ENCODE peak calls at places on chromosomes 1 and 21, in nine cellular contexts. A, T, K, B, W, G, Z, Y and O are unnamed samples.

GRCh38 chr1:54248966-54249365 is 49.0 kb downstream of the MRPL37 start:
- DNase-seq in G (no peak), T (no peak), Y (no peak), A (no peak), W (no peak), Z (no peak), B (no peak), K (no peak), O (no peak)

GRCh38 chr1:150066838-150067183 is 765 bp upstream of the VPS45 start:
- DNase-seq in T (peak), B (peak), K (peak), Y (peak), W (no peak), G (peak), Z (peak), A (peak), O (no peak)

GRCh38 chr1:108829498-108829916 is 27.4 kb downstream of the AKNAD1 start:
- DNase-seq in K (no peak), W (no peak), Z (no peak), Y (no peak), B (no peak), G (no peak), A (no peak), T (no peak), O (no peak)

GRCh38 chr21:21688877-21689276 is 690.7 kb downstream of the NCAM2 start:
- DNase-seq in A (no peak), G (no peak), Y (peak), B (no peak), Z (no peak), T (no peak), K (no peak), W (no peak), O (no peak)

GRCh38 chr1:29645586-29645985 is 409.3 kb downstream of the PTPRU start:
- DNase-seq in A (no peak), W (no peak), G (no peak), Z (no peak), Y (no peak), T (no peak), B (no peak), K (no peak), O (peak)

GRCh38 chr1:55427576-55427975 is 212.4 kb upstream of the USP24 start:
- DNase-seq in Y (no peak), T (no peak), B (no peak), A (no peak), K (no peak), Z (no peak), G (no peak), W (no peak), O (no peak)

GRCh38 chr1:59521456-59521855 is 224.6 kb downstream of the FGGY start:
- DNase-seq in K (no peak), B (no peak), Z (no peak), Y (no peak), T (no peak), A (no peak), W (no peak), G (no peak), O (no peak)

GRCh38 chr1:34478460-34479076 is 276.3 kb upstream of the GJB5 start:
- DNase-seq in W (no peak), T (no peak), A (no peak), K (no peak), Y (peak), G (no peak), Z (no peak), B (no peak), O (peak)

GRCh38 chr1:32179443-32180185 is at the start of gene TXLNA:
- DNase-seq in W (peak), B (peak), T (peak), Y (peak), Z (peak), A (peak), K (peak), G (peak), O (no peak)

GRCh38 chr1:209643295-209644020 is 8.8 kb downstream of the LAMB3 start:
- DNase-seq in Y (no peak), A (no peak), G (no peak), K (no peak), Z (no peak), T (no peak), B (no peak), W (no peak), O (no peak)

GRCh38 chr1:8858112-8858668 is 20.3 kb downstream of the ENO1 start:
- DNase-seq in W (no peak), G (no peak), B (no peak), T (no peak), A (no peak), Z (no peak), K (no peak), Y (no peak), O (no peak)

GRCh38 chr1:183461350-183461749 is 10.9 kb upstream of the SMG7 start:
- DNase-seq in Y (peak), W (no peak), T (no peak), B (no peak), A (no peak), K (no peak), G (no peak), Z (no peak), O (no peak)

GRCh38 chr1:203448521-203449061 is 27.0 kb upstream of the PRELP start:
- DNase-seq in A (no peak), Z (no peak), T (no peak), Y (peak), W (no peak), K (no peak), B (peak), G (no peak), O (no peak)

GRCh38 chr1:109887271-109887670 is 23.4 kb upstream of the CSF1 start:
- DNase-seq in B (no peak), W (no peak), K (peak), Z (no peak), G (no peak), Y (no peak), A (no peak), T (no peak), O (no peak)

GRCh38 chr1:109887890-109888289 is 22.8 kb upstream of the CSF1 start:
- DNase-seq in Z (no peak), B (no peak), Y (no peak), T (no peak), G (no peak), A (no peak), W (no peak), K (no peak), O (no peak)

GRCh38 chr1:109885589-109885988 is 25.1 kb upstream of the CSF1 start:
- DNase-seq in Y (no peak), Z (no peak), A (no peak), W (no peak), G (no peak), B (no peak), K (no peak), T (no peak), O (no peak)

GRCh38 chr1:109889094-109889493 is 21.6 kb upstream of the CSF1 start:
- DNase-seq in Y (no peak), A (no peak), K (no peak), W (no peak), B (no peak), T (no peak), Z (peak), G (no peak), O (no peak)

DNA sequence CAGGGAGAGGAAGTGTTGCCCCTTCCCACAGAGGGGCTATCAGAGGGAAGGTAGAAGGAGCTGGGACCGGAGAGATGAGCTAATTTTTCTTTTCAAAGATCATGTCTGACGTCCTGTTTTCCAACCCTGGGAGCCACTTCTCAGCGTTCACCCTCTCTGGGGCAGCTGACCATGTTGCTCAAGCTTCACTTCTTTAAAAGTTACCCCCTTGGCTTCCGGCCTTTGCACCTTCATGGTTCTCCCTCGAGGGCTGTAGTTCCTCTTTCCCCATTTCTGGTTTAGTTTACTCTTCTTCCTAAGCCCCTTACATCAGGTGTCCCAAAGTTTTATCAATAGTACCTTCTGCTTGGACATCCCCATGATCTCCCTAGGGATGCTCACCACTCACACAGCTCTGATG is 23.8 kb upstream of the CSF1 start:
- DNase-seq in W (no peak), Z (no peak), T (no peak), K (no peak), G (no peak), B (peak), A (no peak), Y (no peak), O (no peak)
- TF ChIP-seq POLR2AphosphoS5 in W (no peak), Z (no peak), T (no peak), K (no peak), G (no peak), B (no peak), A (no peak), Y (no peak), O (no peak)

DNA sequence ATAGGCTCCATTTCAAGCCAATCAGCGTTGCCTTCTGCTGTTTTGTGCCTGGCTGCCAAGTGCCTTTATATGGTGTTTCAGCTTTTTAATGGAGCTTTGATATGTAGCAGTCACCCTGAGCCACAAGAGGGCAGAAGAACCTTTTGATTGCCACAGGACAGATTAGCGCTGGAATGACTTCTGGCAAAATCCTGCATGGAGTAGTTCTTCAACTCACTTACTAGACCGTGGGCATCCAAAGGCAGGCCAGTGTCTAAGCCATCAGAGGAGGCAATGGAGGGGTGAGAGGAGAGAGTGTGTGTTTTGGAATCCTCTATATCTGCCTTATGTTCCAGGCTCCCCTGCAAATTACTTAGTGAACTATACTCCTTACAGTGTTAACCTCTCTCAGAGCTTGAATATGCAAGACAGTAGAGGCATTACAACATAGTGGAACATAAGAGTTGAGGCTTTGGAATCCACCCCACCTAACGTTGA is 56.2 kb downstream of the ST3GAL3 start:
- DNase-seq in G (peak), K (peak), T (peak), B (no peak), W (peak), A (peak), Z (peak), Y (peak), O (no peak)
- TF ChIP-seq POLR2AphosphoS5 in G (no peak), K (no peak), T (no peak), B (no peak), W (peak), A (peak), Z (no peak), Y (no peak), O (peak)

DNA sequence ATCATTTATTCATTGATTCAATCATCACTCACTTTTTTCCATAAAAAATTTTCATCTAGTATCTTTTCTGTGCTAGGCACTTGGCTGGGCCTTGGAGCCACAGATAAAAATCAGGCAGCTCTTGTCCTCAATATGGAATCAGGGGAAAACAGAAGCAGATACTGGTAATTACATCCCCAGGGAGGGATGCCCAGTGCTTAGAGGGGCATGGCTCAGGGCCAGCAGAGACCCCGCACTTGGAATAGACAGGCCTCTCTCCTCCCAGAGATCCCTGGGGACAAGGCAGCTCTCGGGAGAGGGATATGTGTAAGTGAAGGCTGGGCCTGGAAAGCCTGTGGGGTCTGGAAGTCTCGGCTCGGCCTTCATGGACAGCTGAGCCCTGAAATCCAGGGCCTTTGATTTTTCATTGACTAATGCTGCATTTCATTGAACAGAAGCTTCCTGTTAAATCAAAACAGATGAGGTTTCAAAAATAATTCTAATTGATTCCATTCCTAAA is 180.4 kb downstream of the FOXD2 start:
- DNase-seq in Z (no peak), W (no peak), G (no peak), B (no peak), K (no peak), A (no peak), Y (no peak), T (no peak), O (peak)
- TF ChIP-seq POLR2AphosphoS5 in Z (no peak), W (no peak), G (no peak), B (no peak), K (no peak), A (no peak), Y (no peak), T (no peak), O (no peak)

GRCh38 chr21:20311388-20311787 is 686.8 kb upstream of the NCAM2 start:
- DNase-seq in A (no peak), T (no peak), Y (no peak), W (no peak), K (no peak), G (no peak), B (no peak), Z (no peak), O (no peak)
- TF ChIP-seq POLR2AphosphoS5 in A (no peak), T (no peak), Y (no peak), W (no peak), K (no peak), G (no peak), B (no peak), Z (no peak), O (no peak)

DNA sequence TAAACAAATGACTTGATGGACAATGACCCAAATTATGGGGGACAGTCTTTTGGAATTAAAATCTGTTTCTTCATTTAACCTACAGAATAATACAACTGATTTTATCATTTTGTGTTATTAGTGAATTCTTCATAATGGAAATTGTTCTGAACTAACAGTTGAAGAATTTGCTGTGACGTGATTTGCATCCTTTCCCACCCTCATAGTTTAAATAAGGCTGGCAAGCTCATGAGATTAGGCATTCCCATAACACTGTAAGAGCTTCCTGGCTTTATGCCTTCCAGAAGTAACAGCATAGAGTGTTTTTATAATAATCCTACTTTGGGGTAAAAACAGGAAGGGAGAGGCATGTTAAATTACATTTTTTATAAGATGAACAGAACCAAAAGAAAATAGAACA is 95.7 kb downstream of the ATP6V1G3 start:
- DNase-seq in A (no peak), Z (no peak), B (no peak), T (no peak), G (no peak), Y (no peak), K (no peak), W (no peak), O (no peak)
- TF ChIP-seq POLR2AphosphoS5 in A (no peak), Z (no peak), B (no peak), T (no peak), G (no peak), Y (no peak), K (no peak), W (no peak), O (no peak)

GRCh38 chr21:38505654-38506523 is 7.6 kb upstream of the ERG start:
- DNase-seq in W (peak), T (no peak), Y (peak), A (peak), K (no peak), Z (peak), B (no peak), G (no peak), O (no peak)
- TF ChIP-seq POLR2AphosphoS5 in W (no peak), T (no peak), Y (no peak), A (peak), K (no peak), Z (no peak), B (no peak), G (no peak), O (peak)

DNA sequence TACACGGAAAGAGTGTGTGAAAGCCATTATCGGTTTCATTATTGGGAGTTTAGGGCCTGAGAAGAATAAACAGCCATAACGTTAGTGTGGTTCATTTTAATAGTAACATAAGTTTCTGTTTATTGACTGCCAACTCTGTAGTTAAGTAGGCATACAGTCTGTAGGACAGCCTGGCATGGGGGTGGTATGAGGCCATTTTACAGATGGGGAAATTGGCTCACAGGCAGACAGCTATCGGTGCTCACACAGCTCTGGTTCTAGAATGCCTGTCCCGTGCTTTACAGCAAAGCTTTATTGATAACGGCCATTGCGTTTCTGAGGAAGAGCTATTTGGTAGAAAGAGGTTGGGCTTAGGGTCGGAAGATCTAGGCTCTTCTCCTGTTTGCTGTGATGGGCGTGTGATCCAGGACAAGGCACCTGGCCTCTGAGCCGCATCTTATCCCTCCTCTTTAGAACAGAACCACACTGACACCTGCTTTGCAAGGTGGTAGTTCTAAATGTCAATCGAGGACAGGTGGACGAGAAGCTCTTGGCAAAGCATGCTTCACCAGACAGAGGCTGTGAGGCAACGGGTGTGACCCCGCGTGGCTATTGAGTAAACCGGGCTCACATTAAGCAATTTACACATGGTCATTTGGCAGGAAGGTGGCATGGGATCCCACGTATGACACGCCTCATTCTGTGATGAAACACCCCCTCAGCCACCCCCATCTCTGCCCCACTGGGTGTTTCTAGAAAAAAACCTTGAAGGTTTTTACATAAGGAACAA is 14.9 kb downstream of the ETS2 start:
- DNase-seq in B (no peak), Y (no peak), W (no peak), A (no peak), K (no peak), T (no peak), G (no peak), Z (no peak), O (peak)
- TF ChIP-seq POLR2AphosphoS5 in B (peak), Y (no peak), W (no peak), A (peak), K (peak), T (no peak), G (no peak), Z (no peak), O (peak)

DNA sequence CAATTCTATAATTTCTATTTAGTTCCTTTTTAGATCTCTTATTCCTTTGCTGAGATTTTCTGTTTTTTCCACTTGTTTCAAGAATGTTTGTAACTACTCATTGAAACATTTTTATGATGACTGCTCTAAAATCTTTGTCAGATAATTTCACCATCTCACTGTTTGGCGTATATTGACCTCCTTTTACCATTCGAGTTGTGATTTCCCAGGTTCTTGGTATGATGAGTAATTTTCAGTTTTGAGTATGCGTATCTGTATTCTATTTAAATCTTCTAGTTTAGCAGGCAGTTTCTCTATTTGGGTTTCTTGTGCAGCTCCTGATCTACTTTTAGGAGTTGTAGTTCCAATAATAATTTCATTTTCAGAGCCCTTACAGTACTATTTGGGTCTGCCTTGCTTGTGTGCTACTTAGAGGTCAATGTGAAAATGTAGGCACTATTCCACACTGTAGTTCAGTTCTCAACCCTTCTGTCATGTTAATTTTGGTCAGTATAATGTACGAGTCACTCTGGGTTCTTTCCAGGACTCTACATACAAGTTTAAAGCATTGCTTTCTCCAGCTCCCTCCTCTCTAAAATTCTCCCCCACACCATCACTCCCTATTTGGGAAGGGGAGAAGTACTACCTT is 115.5 kb downstream of the ACBD6 start:
- DNase-seq in T (no peak), A (no peak), W (no peak), K (no peak), B (no peak), Z (no peak), G (no peak), Y (no peak), O (no peak)
- TF ChIP-seq POLR2AphosphoS5 in T (no peak), A (no peak), W (no peak), K (no peak), B (no peak), Z (no peak), G (no peak), Y (no peak), O (no peak)

GRCh38 chr1:244322791-244323521 is 128.8 kb downstream of the ADSS2 start:
- DNase-seq in W (peak), Y (peak), B (no peak), Z (peak), T (no peak), G (no peak), A (peak), K (no peak), O (peak)
- TF ChIP-seq POLR2AphosphoS5 in W (peak), Y (no peak), B (no peak), Z (no peak), T (no peak), G (no peak), A (peak), K (no peak), O (peak)

DNA sequence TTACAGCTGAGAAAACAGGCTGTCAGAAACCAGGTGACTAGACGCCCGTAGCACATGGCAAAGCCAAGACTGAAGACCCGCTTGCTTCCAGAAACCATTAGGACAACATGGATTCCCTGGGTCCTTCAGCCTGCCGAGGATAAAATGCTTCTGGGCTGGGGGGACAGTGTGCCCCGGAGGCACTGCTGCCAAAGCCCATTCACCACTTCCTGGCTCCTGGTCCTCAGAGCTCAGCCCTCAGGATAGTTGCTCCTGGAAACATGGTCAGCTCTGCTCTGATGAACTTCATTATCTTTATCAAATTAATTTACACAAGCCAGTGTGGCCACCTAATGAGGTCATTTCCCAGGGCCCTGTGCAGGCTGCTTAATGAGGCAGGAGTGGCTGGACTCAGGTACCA is 41.1 kb upstream of the ACTL8 start:
- DNase-seq in G (no peak), A (no peak), Y (no peak), Z (no peak), T (no peak), K (no peak), W (no peak), B (no peak), O (no peak)
- TF ChIP-seq POLR2AphosphoS5 in G (no peak), A (no peak), Y (no peak), Z (no peak), T (no peak), K (no peak), W (no peak), B (no peak), O (no peak)